ENCODE peak calls at places on chromosome 22, in six cellular contexts. W is heart left ventricle, I is BE2C, Q is DND-41, C is brain microvascular endothelial cell, N is upper lobe of right lung. J is an unnamed sample.

GRCh38 chr22:32823024-32823730 is 21.7 kb downstream of the TIMP3 start:
- DNase-seq in N (no peak), I (peak; percentile 54), W (no peak), C (no peak), Q (peak; percentile 23), J (no peak)

GRCh38 chr22:24379536-24379935 is 47.9 kb upstream of the ADORA2A start:
- DNase-seq in Q (peak; percentile 57), N (no peak), I (no peak), W (no peak), C (no peak), J (no peak)

GRCh38 chr22:20031732-20032406 is 11.0 kb downstream of the TANGO2 start:
- DNase-seq in C (no peak), W (no peak), N (no peak), Q (no peak), I (no peak), J (peak; percentile 34)

GRCh38 chr22:46044718-46045458 is 67.9 kb upstream of the WNT7B start:
- DNase-seq in C (no peak), W (peak; percentile 64), I (no peak), Q (peak; percentile 39), N (peak; percentile 81), J (no peak)

GRCh38 chr22:40541300-40541699 is 95.2 kb downstream of the MRTFA start:
- DNase-seq in N (no peak), C (no peak), Q (peak; percentile 58), I (no peak), W (no peak), J (no peak)

GRCh38 chr22:49600891-49601431 is 226.7 kb downstream of the BRD1 start:
- DNase-seq in N (peak; percentile 53), C (no peak), I (no peak), Q (peak; percentile 16), W (no peak), J (no peak)

GRCh38 chr22:31583861-31584485 is 78.0 kb downstream of the PISD start:
- DNase-seq in W (no peak), N (no peak), I (no peak), C (peak; percentile 53), Q (no peak), J (no peak)

GRCh38 chr22:26568207-26568706 is 21.7 kb downstream of the TPST2 start:
- DNase-seq in N (no peak), Q (no peak), W (no peak), I (no peak), C (no peak), J (no peak)

GRCh38 chr22:44392446-44392921 is 79.7 kb upstream of the SHISAL1 start:
- DNase-seq in N (peak; percentile 45), Q (no peak), W (peak; percentile 11), C (no peak), I (peak; percentile 2), J (no peak)

GRCh38 chr22:47837703-47838102 is 1075.3 kb downstream of the TBC1D22A start:
- DNase-seq in Q (peak; percentile 31), C (no peak), W (no peak), I (no peak), N (no peak), J (no peak)

GRCh38 chr22:28025866-28026575 is 107.0 kb upstream of the PITPNB start:
- DNase-seq in Q (no peak), I (no peak), C (no peak), W (peak; percentile 9), N (peak; percentile 41), J (no peak)

GRCh38 chr22:26374645-26375044 is 54.4 kb upstream of the ASPHD2 start:
- DNase-seq in N (no peak), Q (no peak), C (no peak), W (no peak), I (no peak), J (no peak)

GRCh38 chr22:43625242-43625641 is 186.9 kb downstream of the EFCAB6 start:
- DNase-seq in Q (no peak), I (no peak), C (peak; percentile 20), N (no peak), W (no peak), J (no peak)

GRCh38 chr22:27628891-27629631 is 172.5 kb downstream of the MN1 start:
- DNase-seq in N (no peak), W (no peak), I (no peak), Q (no peak), C (no peak), J (no peak)

GRCh38 chr22:44550666-44551491 is 52.8 kb upstream of the RTL6 start:
- DNase-seq in N (peak; percentile 74), I (no peak), Q (no peak), W (peak; percentile 75), C (peak; percentile 82), J (no peak)

GRCh38 chr22:41919357-41920224 is 4.7 kb upstream of the SHISA8 start:
- DNase-seq in I (peak; percentile 65), C (peak; percentile 17), W (peak; percentile 78), N (peak; percentile 83), Q (no peak), J (peak; percentile 63)

GRCh38 chr22:39231197-39231950 is 13.4 kb downstream of the PDGFB start:
- DNase-seq in W (no peak), Q (no peak), C (no peak), I (no peak), N (no peak), J (no peak)

GRCh38 chr22:36010090-36010489 is 18.5 kb downstream of the RBFOX2 start:
- DNase-seq in I (peak; percentile 77), C (no peak), N (no peak), Q (no peak), W (no peak), J (no peak)

GRCh38 chr22:24947383-24947782 is 889 bp upstream of the LHFPL7 start:
- DNase-seq in Q (no peak), C (no peak), N (no peak), I (no peak), W (no peak), J (no peak)

GRCh38 chr22:12601870-12602779 is 2925.9 kb upstream of the OR11H1 start:
- DNase-seq in C (no peak), Q (no peak), I (no peak), W (no peak), N (peak; percentile 73), J (no peak)

GRCh38 chr22:45896153-45896951 is 80.6 kb downstream of the WNT7B start:
- DNase-seq in I (peak; percentile 74), C (no peak), W (peak; percentile 20), Q (no peak), N (peak; percentile 77), J (no peak)

GRCh38 chr22:39543095-39543494 is 10.5 kb upstream of the RPS19BP1 start:
- DNase-seq in I (peak; percentile 73), W (no peak), Q (peak; percentile 39), N (no peak), C (no peak), J (no peak)

GRCh38 chr22:40951795-40952602 is 821 bp downstream of the RBX1 start:
- DNase-seq in Q (no peak), N (no peak), W (no peak), C (no peak), I (no peak), J (no peak)

DNA sequence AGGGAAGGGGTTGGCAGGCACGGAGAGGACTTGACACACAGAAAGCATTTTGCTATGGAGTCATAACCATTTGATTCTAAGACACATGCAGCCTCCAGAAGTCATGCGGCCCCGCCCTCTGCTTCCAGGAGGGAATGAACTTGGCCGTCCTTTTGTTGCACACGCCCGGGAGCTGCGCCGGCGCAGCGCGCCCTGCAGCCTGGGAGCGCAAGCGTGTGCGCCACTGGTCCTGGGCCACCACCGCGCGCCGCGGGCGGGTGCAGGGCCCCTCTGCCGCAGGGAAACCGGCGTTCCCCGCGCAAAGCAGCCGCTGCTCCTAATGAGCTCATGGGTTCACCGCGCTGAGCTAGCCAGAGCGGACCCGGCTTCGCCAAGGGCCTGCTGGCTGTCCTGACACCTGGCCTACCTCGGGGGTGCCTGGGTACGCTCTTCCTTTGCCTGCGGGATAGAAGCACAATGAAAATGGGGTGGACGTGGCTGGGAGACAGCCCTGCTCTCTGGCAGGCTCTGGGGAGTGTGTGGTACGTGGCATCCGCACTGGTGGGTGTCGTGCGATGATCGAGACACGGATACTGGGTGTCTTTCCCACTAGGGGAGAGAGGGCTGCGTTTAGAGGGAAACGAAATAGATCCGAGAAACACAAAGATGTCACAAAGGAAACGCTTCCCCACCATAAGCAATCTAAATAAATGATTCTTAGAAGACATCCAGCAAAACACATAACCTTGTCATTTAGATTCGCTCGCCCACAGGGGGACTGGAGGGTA is 669 bp downstream of the MICAL3 start:
- DNase-seq in Q (peak; percentile 36), N (peak; percentile 64), W (peak; percentile 88), C (no peak), I (peak; percentile 84), J (no peak)
- H3K27me3 ChIP-seq in Q (peaks cover 31% of the 10 kb centered on the region), N (peaks cover 31% of the 10 kb centered on the region), W (no peaks in the 10 kb centered on the region), C (peaks cover 5% of the 10 kb centered on the region), I (no peaks in the 10 kb centered on the region), J (peaks cover 12% of the 10 kb centered on the region)

GRCh38 chr22:22910272-22911240 is 22.9 kb downstream of the IGLL5 start:
- DNase-seq in C (no peak), W (no peak), I (no peak), N (no peak), Q (no peak), J (no peak)
- H3K27me3 ChIP-seq in C (peaks cover 22% of the 10 kb centered on the region), W (no peaks in the 10 kb centered on the region), I (peaks cover 37% of the 10 kb centered on the region), N (peaks cover 13% of the 10 kb centered on the region), Q (no peaks in the 10 kb centered on the region), J (no peaks in the 10 kb centered on the region)

GRCh38 chr22:22810018-22810427 is 77.6 kb upstream of the IGLL5 start:
- DNase-seq in C (no peak), N (peak; percentile 76), I (peak; percentile 75), W (peak; percentile 46), Q (peak; percentile 81), J (peak; percentile 60)
- H3K27me3 ChIP-seq in C (peaks cover 17% of the 10 kb centered on the region), N (peaks cover 13% of the 10 kb centered on the region), I (peaks cover 26% of the 10 kb centered on the region), W (no peaks in the 10 kb centered on the region), Q (no peaks in the 10 kb centered on the region), J (no peaks in the 10 kb centered on the region)

DNA sequence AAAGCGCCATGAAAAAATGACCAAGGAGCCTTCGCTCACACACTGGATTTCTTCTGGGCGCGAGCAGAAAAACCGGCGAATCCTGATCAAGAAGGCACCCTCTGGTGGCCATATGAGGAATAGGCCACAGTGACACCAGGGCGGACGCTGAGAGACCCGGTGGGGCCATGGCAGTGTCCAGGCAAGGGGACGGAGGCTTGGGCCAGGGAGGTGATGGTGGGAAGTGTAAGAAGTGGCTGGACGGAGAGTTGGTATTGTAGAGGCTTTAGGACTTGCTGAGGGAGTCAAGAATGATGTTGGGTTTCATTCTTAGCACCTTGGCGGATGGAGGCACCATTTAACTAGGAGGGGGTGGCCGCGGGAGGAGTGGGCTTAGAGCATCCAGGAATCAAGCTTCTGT is 16.9 kb upstream of the RAC2 start:
- DNase-seq in C (peak; percentile 37), Q (peak; percentile 61), I (peak; percentile 70), N (peak; percentile 73), W (peak; percentile 59), J (no peak)
- H3K27me3 ChIP-seq in C (no peaks in the 10 kb centered on the region), Q (peaks cover 4% of the 10 kb centered on the region), I (no peaks in the 10 kb centered on the region), N (peaks cover 17% of the 10 kb centered on the region), W (peaks cover 27% of the 10 kb centered on the region), J (no peaks in the 10 kb centered on the region)